ENCODE peak calls at places on chromosomes 1 and 21, in six cellular contexts. One of them, this sample, is unnamed.

GRCh38 chr1:172449012-172449584 is 5.2 kb upstream of the PIGC start:
- DNase-seq in GM04504: no peak
- DNase-seq in mesenteric fat pad: no peak
- DNase-seq in occipital lobe: no peak
- DNase-seq in Caki2: peak; percentile 94
- DNase-seq in neural crest cell: no peak
- DNase-seq in this sample: peak; percentile 6

GRCh38 chr1:225842788-225843425 is 33.0 kb downstream of the EPHX1 start:
- DNase-seq in GM04504: no peak
- DNase-seq in mesenteric fat pad: no peak
- DNase-seq in occipital lobe: no peak
- DNase-seq in Caki2: no peak
- DNase-seq in neural crest cell: no peak
- DNase-seq in this sample: no peak

GRCh38 chr21:29300547-29301138 is 1.9 kb downstream of the BACH1 start:
- DNase-seq in GM04504: no peak
- DNase-seq in mesenteric fat pad: no peak
- DNase-seq in occipital lobe: no peak
- DNase-seq in Caki2: no peak
- DNase-seq in neural crest cell: no peak
- DNase-seq in this sample: no peak

GRCh38 chr21:45819478-45820170 is 161.9 kb upstream of the COL6A1 start:
- DNase-seq in GM04504: no peak
- DNase-seq in mesenteric fat pad: no peak
- DNase-seq in occipital lobe: no peak
- DNase-seq in Caki2: no peak
- DNase-seq in neural crest cell: no peak
- DNase-seq in this sample: no peak

GRCh38 chr1:190475394-190476250 is 2.0 kb downstream of the BRINP3 start:
- DNase-seq in GM04504: no peak
- DNase-seq in mesenteric fat pad: no peak
- DNase-seq in occipital lobe: peak; percentile 7
- DNase-seq in Caki2: no peak
- DNase-seq in neural crest cell: no peak
- DNase-seq in this sample: no peak

GRCh38 chr1:107344268-107344667 is 203.4 kb downstream of the NTNG1 start:
- DNase-seq in GM04504: no peak
- DNase-seq in mesenteric fat pad: no peak
- DNase-seq in occipital lobe: no peak
- DNase-seq in Caki2: no peak
- DNase-seq in neural crest cell: no peak
- DNase-seq in this sample: no peak

GRCh38 chr1:244657421-244657820 is 4.5 kb downstream of the DESI2 start:
- DNase-seq in GM04504: no peak
- DNase-seq in mesenteric fat pad: no peak
- DNase-seq in occipital lobe: no peak
- DNase-seq in Caki2: no peak
- DNase-seq in neural crest cell: no peak
- DNase-seq in this sample: no peak

GRCh38 chr1:158177705-158178450 is 2.8 kb upstream of the CD1D start:
- DNase-seq in GM04504: peak; percentile 19
- DNase-seq in mesenteric fat pad: peak; percentile 97
- DNase-seq in occipital lobe: peak; percentile 58
- DNase-seq in Caki2: peak; percentile 65
- DNase-seq in neural crest cell: peak; percentile 69
- DNase-seq in this sample: peak; percentile 28

GRCh38 chr1:185695299-185695698 is 38.9 kb upstream of the HMCN1 start:
- DNase-seq in GM04504: no peak
- DNase-seq in mesenteric fat pad: no peak
- DNase-seq in occipital lobe: no peak
- DNase-seq in Caki2: no peak
- DNase-seq in neural crest cell: no peak
- DNase-seq in this sample: no peak

GRCh38 chr1:246012271-246012854 is 494.7 kb downstream of the SMYD3 start:
- DNase-seq in GM04504: peak; percentile 10
- DNase-seq in mesenteric fat pad: no peak
- DNase-seq in occipital lobe: no peak
- DNase-seq in Caki2: no peak
- DNase-seq in neural crest cell: peak; percentile 9
- DNase-seq in this sample: peak; percentile 52

GRCh38 chr1:116075981-116076380 is 35.2 kb upstream of the MAB21L3 start:
- DNase-seq in GM04504: no peak
- DNase-seq in mesenteric fat pad: no peak
- DNase-seq in occipital lobe: no peak
- DNase-seq in Caki2: peak; percentile 23
- DNase-seq in neural crest cell: no peak
- DNase-seq in this sample: no peak

GRCh38 chr1:8010080-8010664 is 15.9 kb downstream of the ERRFI1 start:
- DNase-seq in GM04504: no peak
- DNase-seq in mesenteric fat pad: no peak
- DNase-seq in occipital lobe: no peak
- DNase-seq in Caki2: no peak
- DNase-seq in neural crest cell: no peak
- DNase-seq in this sample: no peak

GRCh38 chr1:50047916-50048694 is 24.4 kb upstream of the AGBL4 start:
- DNase-seq in GM04504: no peak
- DNase-seq in mesenteric fat pad: no peak
- DNase-seq in occipital lobe: peak; percentile 21
- DNase-seq in Caki2: no peak
- DNase-seq in neural crest cell: no peak
- DNase-seq in this sample: no peak

GRCh38 chr1:175338447-175339135 is 146.0 kb upstream of the KIAA0040 start:
- DNase-seq in GM04504: no peak
- DNase-seq in mesenteric fat pad: no peak
- DNase-seq in occipital lobe: no peak
- DNase-seq in Caki2: no peak
- DNase-seq in neural crest cell: peak; percentile 51
- DNase-seq in this sample: peak; percentile 27

GRCh38 chr1:19066874-19067186 is 110.4 kb upstream of the IFFO2 start:
- DNase-seq in GM04504: no peak
- DNase-seq in mesenteric fat pad: no peak
- DNase-seq in occipital lobe: no peak
- DNase-seq in Caki2: no peak
- DNase-seq in neural crest cell: no peak
- DNase-seq in this sample: no peak

GRCh38 chr1:37931148-37931492 is 15.7 kb downstream of the INPP5B start:
- DNase-seq in GM04504: no peak
- DNase-seq in mesenteric fat pad: no peak
- DNase-seq in occipital lobe: no peak
- DNase-seq in Caki2: no peak
- DNase-seq in neural crest cell: no peak
- DNase-seq in this sample: no peak